ENCODE peak calls at places on chromosome 14, in eight cellular contexts. M is GM06990, S is left ventricle myocardium inferior, I is A673, J is kidney epithelial cell, R is fibroblast of pulmonary artery, Q is fibroblast of lung, E is GM13976. W is an unnamed sample.

GRCh38 chr14:73809386-73809785 is 42.2 kb upstream of the PTGR2 start:
- DNase-seq in M (no peak), S (no peak), I (no peak), J (no peak), R (no peak), Q (no peak), E (no peak), W (no peak)

GRCh38 chr14:43803076-43803689 is 703.9 kb downstream of the FSCB start:
- DNase-seq in M (no peak), S (no peak), I (no peak), J (no peak), R (no peak), Q (no peak), E (no peak), W (no peak)

GRCh38 chr14:30108975-30109700 is 181.5 kb upstream of the PRKD1 start:
- DNase-seq in M (no peak), S (no peak), I (no peak), J (no peak), R (no peak), Q (peak; percentile 30), E (no peak), W (no peak)

GRCh38 chr14:95504135-95505029 is 12.1 kb downstream of the SYNE3 start:
- DNase-seq in M (peak; percentile 56), S (no peak), I (no peak), J (no peak), R (peak; percentile 82), Q (peak; percentile 74), E (no peak), W (peak; percentile 48)

GRCh38 chr14:53260286-53260685 is 107.2 kb upstream of the DDHD1 start:
- DNase-seq in M (no peak), S (no peak), I (no peak), J (no peak), R (no peak), Q (no peak), E (no peak), W (no peak)

GRCh38 chr14:41913398-41913797 is 306.7 kb downstream of the LRFN5 start:
- DNase-seq in M (no peak), S (no peak), I (no peak), J (no peak), R (no peak), Q (no peak), E (no peak), W (no peak)

GRCh38 chr14:67943947-67944346 is 124.4 kb downstream of the RAD51B start:
- DNase-seq in M (peak; percentile 21), S (peak; percentile 18), I (peak; percentile 86), J (peak; percentile 69), R (peak; percentile 97), Q (peak; percentile 86), E (peak; percentile 48), W (peak; percentile 39)

GRCh38 chr14:72549026-72549425 is 344.9 kb downstream of the DPF3 start:
- DNase-seq in M (no peak), S (no peak), I (no peak), J (no peak), R (no peak), Q (peak; percentile 43), E (no peak), W (no peak)

GRCh38 chr14:75306917-75307699 is 28.5 kb downstream of the FOS start:
- DNase-seq in M (no peak), S (no peak), I (peak; percentile 60), J (no peak), R (no peak), Q (no peak), E (peak; percentile 55), W (peak; percentile 63)

GRCh38 chr14:100147181-100147631 is 12.2 kb downstream of the DEGS2 start:
- DNase-seq in M (peak; percentile 59), S (no peak), I (no peak), J (no peak), R (no peak), Q (no peak), E (peak; percentile 64), W (peak; percentile 47)

GRCh38 chr14:94282991-94283723 is 9.9 kb downstream of the SERPINA10 start:
- DNase-seq in M (no peak), S (no peak), I (no peak), J (no peak), R (no peak), Q (peak; percentile 2), E (no peak), W (no peak)

GRCh38 chr14:74988131-74988530 is 14.6 kb upstream of the EIF2B2 start:
- DNase-seq in M (no peak), S (no peak), I (no peak), J (peak; percentile 92), R (peak; percentile 86), Q (peak; percentile 61), E (no peak), W (no peak)

GRCh38 chr14:58100735-58101368 is 51.2 kb downstream of the ARMH4 start:
- DNase-seq in M (no peak), S (no peak), I (no peak), J (no peak), R (peak; percentile 53), Q (peak; percentile 79), E (no peak), W (no peak)

DNA sequence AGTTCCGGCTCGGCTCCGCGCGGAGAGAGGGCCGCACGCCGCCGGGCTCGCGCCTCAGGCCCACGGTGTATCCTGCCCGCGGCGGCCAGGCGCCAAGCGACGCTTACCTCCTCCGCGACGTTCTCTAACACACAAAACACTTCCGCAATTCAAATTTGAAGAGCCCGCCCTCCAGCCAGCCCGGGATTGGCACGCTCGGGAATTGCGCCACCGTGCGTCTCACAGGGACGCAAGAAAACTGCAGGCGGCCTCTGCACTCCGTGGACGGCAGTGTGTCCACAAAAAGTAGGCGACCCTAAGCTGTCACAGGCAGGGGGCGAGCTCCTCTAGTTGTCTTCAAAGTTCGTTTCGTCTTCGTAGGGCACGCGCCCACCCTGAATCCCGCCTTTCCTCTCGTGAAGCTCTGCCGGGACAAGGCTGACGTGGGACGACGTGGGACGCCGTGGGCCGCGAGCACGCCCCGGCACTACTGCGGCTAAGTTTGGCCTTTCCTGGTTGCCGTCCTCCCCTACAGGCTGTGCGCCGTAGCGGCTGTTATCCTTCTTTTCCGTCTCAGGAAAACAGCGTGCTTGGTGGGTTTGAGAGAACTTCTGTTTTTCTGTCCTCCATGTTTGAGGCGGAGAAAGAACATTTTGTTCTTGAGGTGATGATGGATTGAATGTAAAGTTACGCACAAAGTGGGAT is at the start of gene MIS18BP1:
- DNase-seq in M (peak; percentile 96), S (peak; percentile 94), I (peak; percentile 99), J (peak; percentile 83), R (peak; percentile 98), Q (peak; percentile 97), E (peak; percentile 90), W (peak; percentile 91)
- TF ChIP-seq CTCF in M (peak; percentile 92), S (peak; percentile 88), I (peak; percentile 85), J (peak; percentile 72), R (peak; percentile 53), Q (peak; percentile 45), E (peak; percentile 82), W (peak; percentile 79)

DNA sequence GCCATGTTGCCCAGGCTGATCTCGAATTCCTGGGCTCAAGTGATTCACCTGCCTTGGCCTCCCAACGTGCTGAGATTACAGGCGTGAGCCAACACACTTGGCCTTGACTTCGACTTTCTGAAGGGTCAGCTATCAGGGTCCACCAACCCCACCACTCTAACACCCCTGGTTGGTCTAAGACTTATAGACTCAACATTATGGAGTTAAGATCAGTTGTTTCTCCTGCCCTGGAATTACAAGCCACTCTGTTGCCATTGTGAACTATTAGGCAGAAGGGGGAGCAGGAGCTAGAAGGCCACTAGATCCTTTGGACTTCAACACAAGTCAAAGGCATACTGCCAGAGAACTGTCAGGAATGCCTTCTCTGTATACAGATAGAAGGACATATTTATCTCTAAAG is 1.9 kb upstream of the PSMB11 start:
- DNase-seq in M (no peak), S (no peak), I (no peak), J (no peak), R (no peak), Q (no peak), E (no peak), W (no peak)
- TF ChIP-seq CTCF in M (no peak), S (no peak), I (no peak), J (no peak), R (no peak), Q (no peak), E (no peak), W (no peak)

DNA sequence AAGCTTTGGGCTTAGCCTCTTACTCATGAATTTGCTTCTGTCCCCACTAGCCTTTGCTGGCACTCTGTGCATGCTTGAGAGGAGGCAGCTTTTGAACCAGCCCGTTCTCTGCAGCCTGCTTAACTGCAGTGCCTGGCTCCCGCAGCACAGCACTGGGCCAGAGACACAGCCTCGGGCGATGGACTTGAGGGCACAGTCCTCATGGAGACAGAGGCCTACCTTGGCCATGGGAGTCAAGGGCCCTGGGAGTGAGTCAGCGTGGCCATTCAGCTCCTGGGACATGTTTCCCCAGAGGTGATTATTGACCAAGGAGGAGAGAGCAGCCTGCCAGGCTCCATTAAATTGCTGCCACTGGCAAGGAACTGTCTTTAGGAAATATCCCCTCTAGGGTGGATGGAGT is 93.5 kb downstream of the SMOC1 start:
- DNase-seq in M (no peak), S (no peak), I (no peak), J (no peak), R (no peak), Q (no peak), E (no peak), W (no peak)
- TF ChIP-seq CTCF in M (no peak), S (no peak), I (no peak), J (no peak), R (no peak), Q (no peak), E (no peak), W (no peak)

GRCh38 chr14:89015016-89015415 is 190.6 kb downstream of the TTC8 start:
- DNase-seq in M (no peak), S (no peak), I (no peak), J (no peak), R (peak; percentile 30), Q (no peak), E (no peak), W (no peak)
- TF ChIP-seq CTCF in M (no peak), S (no peak), I (peak; percentile 11), J (peak; percentile 11), R (peak; percentile 36), Q (peak; percentile 19), E (no peak), W (no peak)

DNA sequence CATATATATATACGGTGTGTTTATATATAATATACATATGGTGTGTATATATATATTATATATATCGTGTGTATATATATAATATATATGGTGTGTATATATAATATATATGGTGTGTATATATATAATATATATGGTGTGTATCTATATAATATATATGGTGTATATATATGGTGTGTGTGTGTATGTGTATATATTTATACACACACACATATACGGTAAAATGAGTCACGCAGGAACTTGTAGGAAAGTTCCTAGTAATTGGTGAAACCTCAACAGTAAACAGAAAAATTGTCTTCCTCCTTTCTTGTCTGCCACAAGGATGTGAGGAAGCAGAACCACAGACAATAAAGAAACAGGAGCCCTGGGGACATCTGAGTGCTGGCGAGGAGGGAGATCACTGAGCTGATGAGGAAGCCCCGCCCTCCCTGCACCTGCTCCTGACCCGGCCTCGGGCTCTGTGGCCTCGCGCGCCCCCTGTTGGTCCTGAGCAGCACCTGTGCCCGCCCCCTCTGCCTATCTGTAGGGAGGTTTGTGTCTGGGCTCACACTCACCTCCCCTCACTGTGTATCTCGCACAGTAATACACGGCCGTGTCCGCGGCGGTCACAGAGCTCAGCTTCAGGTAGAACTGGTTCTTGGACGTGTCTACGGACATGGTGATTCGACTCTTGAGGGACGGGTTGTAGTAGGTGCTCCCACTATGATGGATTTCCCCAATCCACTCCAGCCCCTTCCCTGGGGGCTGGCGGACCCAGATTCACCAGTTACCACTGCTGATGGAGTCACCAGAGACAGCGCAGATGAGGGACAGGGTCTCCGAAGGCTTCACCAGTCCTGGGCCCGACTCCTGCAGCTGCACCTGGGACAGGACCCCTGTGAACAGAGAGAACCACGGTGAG is 1079.4 kb downstream of the TMEM121 start:
- DNase-seq in M (peak; percentile 80), S (peak; percentile 18), I (peak; percentile 63), J (no peak), R (no peak), Q (no peak), E (peak; percentile 79), W (peak; percentile 74)
- TF ChIP-seq CTCF in M (peak; percentile 81), S (no peak), I (peak; percentile 66), J (no peak), R (no peak), Q (no peak), E (peak; percentile 72), W (peak; percentile 90)

W was measured in GM10248.